ENCODE peak calls at places on chromosomes 6 and 20, in nine cellular contexts. L is NB4, K is body of pancreas, U is neural progenitor cell, H is astrocyte of the cerebellum, F is MM.1S, B is foreskin fibroblast, R is astrocyte of the spinal cord, O is left ventricle myocardium inferior. C is an unnamed sample.

GRCh38 chr20:3818155-3819151 is 1.9 kb upstream of the AP5S1 start:
- DNase-seq in B (peak), O (peak), U (peak), L (peak), R (peak), K (peak), F (peak), H (peak), C (peak)

GRCh38 chr6:82397962-82398692 is 34.5 kb downstream of the TPBG start:
- DNase-seq in B (peak), F (no peak), L (no peak), U (no peak), O (no peak), K (no peak), R (peak), H (peak), C (peak)

GRCh38 chr6:151763938-151764680 is 43.4 kb upstream of the ESR1 start:
- DNase-seq in B (peak), K (peak), L (peak), U (peak), H (peak), O (peak), R (peak), F (peak), C (peak)

GRCh38 chr6:72855471-72855870 is 233.6 kb downstream of the KCNQ5 start:
- DNase-seq in U (no peak), R (peak), O (no peak), F (no peak), H (no peak), L (no peak), K (no peak), B (peak), C (no peak)

GRCh38 chr6:159608961-159609673 is 83.9 kb downstream of the SOD2 start:
- DNase-seq in B (peak), R (peak), K (no peak), L (peak), O (no peak), H (peak), F (peak), U (peak), C (peak)

GRCh38 chr6:154112181-154112809 is 73.3 kb downstream of the OPRM1 start:
- DNase-seq in U (no peak), R (peak), L (peak), F (no peak), O (no peak), K (no peak), H (no peak), B (peak), C (peak)

GRCh38 chr6:97282238-97282725 is 734 bp downstream of the MMS22L start:
- DNase-seq in K (no peak), R (peak), H (no peak), B (peak), O (no peak), F (peak), L (no peak), U (peak), C (peak)

GRCh38 chr6:121055572-121056163 is 278.6 kb downstream of the TBC1D32 start:
- DNase-seq in L (peak), O (no peak), R (peak), F (peak), U (peak), B (peak), H (peak), K (no peak), C (peak)

GRCh38 chr6:135922746-135923145 is 71.2 kb downstream of the PDE7B start:
- DNase-seq in H (peak), L (no peak), O (peak), B (peak), F (no peak), U (no peak), K (peak), R (peak), C (peak)
- H3K4me3 ChIP-seq in H (no peak), L (no peak), O (no peak), B (no peak), F (no peak), U (no peak), K (no peak), R (no peak), C (no peak)

GRCh38 chr6:75563032-75563431 is 38.6 kb upstream of the SENP6 start:
- DNase-seq in L (peak), F (peak), O (no peak), B (peak), H (no peak), R (peak), K (no peak), U (peak), C (peak)
- TF ChIP-seq CTCF in L (peak), F (peak), O (peak), B (peak), H (peak), R (peak), K (no peak), U (peak), C (peak)

GRCh38 chr6:3453410-3453809 is 3.4 kb downstream of the SLC22A23 start:
- DNase-seq in L (no peak), R (no peak), O (no peak), B (no peak), U (no peak), K (no peak), H (no peak), F (no peak), C (no peak)
- H3K4me3 ChIP-seq in L (no peak), R (peak), O (no peak), B (no peak), U (no peak), K (no peak), H (no peak), F (no peak), C (no peak)

GRCh38 chr6:167947716-167948115 is 49.8 kb upstream of the KIF25 start:
- DNase-seq in O (no peak), B (no peak), H (no peak), F (no peak), L (no peak), U (no peak), K (no peak), R (no peak), C (no peak)

GRCh38 chr6:167949121-167949684 is 48.3 kb upstream of the KIF25 start:
- DNase-seq in B (no peak), L (no peak), H (no peak), K (no peak), U (no peak), R (no peak), F (no peak), O (no peak), C (no peak)

GRCh38 chr6:167948716-167949115 is 48.8 kb upstream of the KIF25 start:
- DNase-seq in U (no peak), R (peak), K (no peak), O (no peak), L (no peak), H (no peak), B (no peak), F (no peak), C (no peak)

GRCh38 chr6:167944130-167944529 is 53.3 kb upstream of the KIF25 start:
- DNase-seq in L (no peak), K (no peak), R (no peak), O (no peak), B (no peak), H (no peak), F (no peak), U (no peak), C (no peak)

DNA sequence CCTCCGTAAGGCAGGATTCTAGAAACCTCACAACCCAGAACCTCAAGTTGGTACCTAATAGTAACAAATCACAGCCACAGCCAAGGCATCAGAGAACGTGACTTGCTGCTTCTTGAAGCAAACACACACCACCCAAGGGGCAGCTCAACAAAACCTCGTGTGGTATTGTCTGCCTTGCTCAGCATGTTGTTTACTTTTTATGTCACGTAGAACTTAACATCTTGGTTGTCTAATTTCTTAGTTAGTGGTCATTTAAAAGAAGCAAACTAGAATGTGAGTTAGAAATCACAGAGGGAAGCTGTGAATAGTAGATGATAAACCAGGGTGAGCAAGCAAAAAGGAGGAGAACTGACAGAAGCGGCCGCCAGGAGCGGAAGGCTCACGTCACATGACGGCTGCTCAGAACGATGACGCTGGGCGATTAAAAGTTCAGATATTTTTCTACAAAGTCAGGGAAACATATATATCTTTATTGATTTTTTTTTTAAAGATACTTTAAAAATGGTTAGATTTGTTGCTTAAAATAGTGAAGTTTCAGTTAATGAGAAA is 51.5 kb upstream of the KIF25 start:
- DNase-seq in L (no peak), R (no peak), H (no peak), O (no peak), U (no peak), K (no peak), F (no peak), B (no peak), C (no peak)
- TF ChIP-seq CTCF in L (no peak), R (no peak), H (no peak), O (no peak), U (no peak), K (no peak), F (no peak), B (no peak), C (no peak)

DNA sequence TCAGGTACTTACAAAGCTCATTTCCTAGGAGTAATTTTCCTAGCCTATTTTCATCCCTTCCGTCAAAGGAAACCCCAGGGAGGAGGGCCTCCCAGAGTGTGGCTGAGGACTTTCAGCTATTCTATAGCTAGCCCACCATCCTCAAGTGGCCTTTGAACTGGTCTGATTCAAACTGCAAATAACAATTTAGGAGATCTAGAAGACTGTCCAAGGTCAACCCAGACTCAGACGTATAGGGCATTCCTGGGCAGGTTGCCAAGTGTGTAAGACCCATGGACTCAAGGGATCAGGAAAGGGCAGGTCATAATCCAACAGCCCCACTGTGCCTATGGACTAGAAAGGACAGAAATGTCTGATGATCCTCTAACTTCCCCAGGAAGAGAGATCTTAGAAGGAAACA is 2.1 kb upstream of the RRAGD start:
- DNase-seq in U (no peak), H (no peak), L (no peak), B (no peak), R (no peak), F (no peak), O (no peak), K (no peak), C (no peak)
- H3K4me3 ChIP-seq in U (no peak), H (no peak), L (no peak), B (no peak), R (no peak), F (no peak), O (no peak), K (no peak), C (no peak)

GRCh38 chr6:149862901-149863595 is 1.1 kb downstream of the LRP11 start:
- DNase-seq in B (peak), O (peak), H (no peak), K (peak), U (peak), F (peak), R (peak), L (peak), C (peak)
- TF ChIP-seq CTCF in B (no peak), O (no peak), H (no peak), K (no peak), U (no peak), F (no peak), R (no peak), L (no peak), C (no peak)

GRCh38 chr6:7542878-7543394 is 1.5 kb downstream of the DSP start:
- DNase-seq in L (peak), H (no peak), R (peak), O (peak), B (peak), F (no peak), U (peak), K (peak), C (peak)
- H3K4me3 ChIP-seq in L (peak), H (peak), R (peak), O (peak), B (peak), F (peak), U (peak), K (peak), C (peak)

GRCh38 chr6:107416179-107416578 is 43.2 kb downstream of the PDSS2 start:
- DNase-seq in U (no peak), K (no peak), B (no peak), L (no peak), F (no peak), O (no peak), R (no peak), H (no peak), C (peak)

GRCh38 chr6:107414246-107414645 is 45.1 kb downstream of the PDSS2 start:
- DNase-seq in U (no peak), O (no peak), F (no peak), B (peak), R (no peak), K (no peak), L (no peak), H (no peak), C (no peak)

GRCh38 chr6:107419747-107420146 is 39.6 kb downstream of the PDSS2 start:
- DNase-seq in L (no peak), H (no peak), K (no peak), R (peak), O (no peak), F (no peak), U (no peak), B (no peak), C (no peak)

GRCh38 chr6:107421696-107422256 is 37.6 kb downstream of the PDSS2 start:
- DNase-seq in U (no peak), B (no peak), H (no peak), K (no peak), R (no peak), F (no peak), L (peak), O (no peak), C (no peak)

DNA sequence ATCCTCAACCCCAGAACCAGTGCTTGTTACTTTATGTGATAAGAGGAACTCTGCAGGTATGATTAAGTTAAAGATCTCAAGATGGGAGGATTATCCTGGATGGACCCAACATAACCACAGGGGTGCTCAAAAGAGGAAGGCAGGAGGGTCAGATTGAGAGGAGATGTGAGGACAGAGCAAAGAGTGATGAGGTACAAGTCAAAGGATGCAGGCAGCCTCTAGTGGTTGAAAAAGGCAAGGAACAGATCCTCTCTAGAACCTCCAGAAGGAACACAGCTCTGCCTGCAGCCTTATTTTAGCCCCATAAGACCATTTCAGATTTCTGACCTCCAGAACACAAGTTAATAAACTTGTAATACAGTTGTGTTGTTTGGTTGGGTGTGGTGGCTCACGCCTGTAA is 41.2 kb downstream of the PDSS2 start:
- DNase-seq in H (no peak), B (peak), R (no peak), K (no peak), O (no peak), L (peak), F (peak), U (peak), C (no peak)
- TF ChIP-seq CTCF in H (peak), B (peak), R (peak), K (no peak), O (no peak), L (peak), F (peak), U (peak), C (peak)